ENCODE peak calls at places on chromosomes 1 and 21, in nine cellular contexts. N is non-pigmented ciliary epithelial cell; K is hepatocyte; T is pancreas; G is NCI-H510A; V is stimulated activated naive CD8-positive, alpha-beta T cell treated with anti-CD3 and anti-CD28 coated beads, Interleukin-15, amount 100 ng/mL, for 72 hours; Z is SHP77; A is mucosa of gallbladder; B is neuronal stem cell. S is an unnamed sample.

GRCh38 chr1:208089971-208090755 is 154.0 kb downstream of the PLXNA2 start:
- DNase-seq in A (no peak), Z (no peak), V (no peak), G (no peak), B (no peak), K (no peak), N (no peak), T (no peak), S (peak)

GRCh38 chr1:65141394-65141793 is 6.6 kb upstream of the AK4 start:
- DNase-seq in K (peak), B (no peak), G (no peak), N (no peak), T (no peak), Z (no peak), V (no peak), A (peak), S (no peak)

GRCh38 chr1:27600500-27601175 is 3.3 kb downstream of the AHDC1 start:
- DNase-seq in N (no peak), K (peak), T (no peak), V (no peak), G (no peak), B (no peak), A (no peak), Z (no peak), S (no peak)

GRCh38 chr1:88741413-88741812 is 57.3 kb downstream of the PKN2 start:
- DNase-seq in G (no peak), T (no peak), K (no peak), B (no peak), Z (no peak), A (no peak), V (no peak), N (peak), S (no peak)

GRCh38 chr21:34761758-34762330 is 93.0 kb downstream of the CLIC6 start:
- DNase-seq in A (no peak), Z (no peak), T (no peak), N (no peak), B (no peak), G (no peak), V (no peak), K (no peak), S (no peak)

GRCh38 chr1:202235003-202235660 is 41.5 kb downstream of the LGR6 start:
- DNase-seq in G (no peak), K (no peak), V (no peak), B (no peak), T (peak), Z (no peak), A (no peak), N (no peak), S (no peak)

GRCh38 chr1:44225761-44226160 is 12.5 kb downstream of the DMAP1 start:
- DNase-seq in A (no peak), K (no peak), G (peak), B (no peak), Z (no peak), T (no peak), V (no peak), N (no peak), S (no peak)

GRCh38 chr1:229410692-229411433 is 23.0 kb downstream of the ACTA1 start:
- DNase-seq in T (peak), N (peak), K (peak), Z (peak), G (peak), A (peak), V (no peak), B (no peak), S (peak)

GRCh38 chr1:75345538-75346292 is 211.5 kb downstream of the LHX8 start:
- DNase-seq in Z (no peak), B (no peak), G (no peak), N (peak), A (no peak), V (no peak), T (no peak), K (no peak), S (no peak)

GRCh38 chr1:164363980-164364379 is 195.0 kb upstream of the PBX1 start:
- DNase-seq in K (no peak), N (no peak), T (no peak), B (no peak), G (no peak), V (no peak), A (no peak), Z (no peak), S (peak)

GRCh38 chr1:30710407-30710806 is 13.0 kb downstream of the MATN1 start:
- DNase-seq in K (no peak), G (no peak), V (no peak), T (no peak), B (no peak), Z (no peak), N (no peak), A (no peak), S (no peak)

GRCh38 chr1:94325379-94326302 is 88.3 kb upstream of the ARHGAP29 start:
- DNase-seq in Z (peak), T (no peak), N (peak), K (no peak), A (no peak), G (no peak), V (no peak), B (no peak), S (peak)

GRCh38 chr1:21077085-21077484 is 99.6 kb downstream of the EIF4G3 start:
- DNase-seq in B (no peak), K (no peak), V (no peak), G (no peak), N (no peak), Z (no peak), T (no peak), A (no peak), S (no peak)

GRCh38 chr1:203682401-203683383 is 56.1 kb downstream of the ATP2B4 start:
- DNase-seq in G (peak), T (no peak), N (no peak), B (no peak), Z (peak), V (peak), K (no peak), A (no peak), S (no peak)

GRCh38 chr1:207627496-207627895 is 17.4 kb upstream of the CR1L start:
- DNase-seq in B (no peak), Z (no peak), A (no peak), V (no peak), N (no peak), K (no peak), G (no peak), T (no peak), S (no peak)

S was measured in thyroid gland.